ENCODE peak calls at places on chromosomes 12 and 14, in nine cellular contexts. H is GM13976; A is body of pancreas; K is lower lobe of right lung; L is CD8-positive, alpha-beta T cell; N is tibial artery; X is HFF-Myc; J is hepatocyte; W is IMR-90. O is an unnamed sample.

GRCh38 chr12:84730561-84731162 is 181.9 kb downstream of the SLC6A15 start:
- DNase-seq in H (no peak), A (no peak), K (no peak), L (no peak), N (no peak), X (no peak), J (no peak), W (no peak), O (no peak)

GRCh38 chr12:132481771-132482745 is 7.9 kb upstream of the FBRSL1 start:
- DNase-seq in H (no peak), A (no peak), K (no peak), L (no peak), N (no peak), X (no peak), J (no peak), W (no peak), O (no peak)

GRCh38 chr12:59079029-59079428 is 158.7 kb upstream of the LRIG3 start:
- DNase-seq in H (no peak), A (no peak), K (no peak), L (no peak), N (no peak), X (no peak), J (no peak), W (no peak), O (no peak)

GRCh38 chr14:30227436-30227835 is 299.8 kb upstream of the PRKD1 start:
- DNase-seq in H (no peak), A (no peak), K (no peak), L (no peak), N (no peak), X (no peak), J (no peak), W (peak; percentile 55), O (no peak)

GRCh38 chr14:77086017-77086727 is 11.9 kb upstream of the CIPC start:
- DNase-seq in H (peak; percentile 54), A (no peak), K (no peak), L (no peak), N (no peak), X (no peak), J (peak; percentile 71), W (peak; percentile 54), O (no peak)

GRCh38 chr12:23795494-23795893 is 154.0 kb downstream of the SOX5 start:
- DNase-seq in H (no peak), A (no peak), K (no peak), L (no peak), N (no peak), X (no peak), J (no peak), W (no peak), O (no peak)

GRCh38 chr12:56151672-56152131 is 685 bp upstream of the MYL6B start:
- DNase-seq in H (peak; percentile 63), A (peak; percentile 74), K (peak; percentile 77), L (peak; percentile 67), N (no peak), X (no peak), J (peak; percentile 82), W (no peak), O (no peak)

GRCh38 chr12:63521706-63522105 is 146.6 kb downstream of the DPY19L2 start:
- DNase-seq in H (no peak), A (no peak), K (no peak), L (no peak), N (no peak), X (no peak), J (no peak), W (no peak), O (no peak)

GRCh38 chr14:95290769-95291440 is 28.8 kb downstream of the CLMN start:
- DNase-seq in H (peak; percentile 61), A (peak; percentile 95), K (peak; percentile 61), L (no peak), N (no peak), X (no peak), J (peak; percentile 42), W (no peak), O (no peak)

GRCh38 chr12:28998662-28999120 is 150.4 kb upstream of the FAR2 start:
- DNase-seq in H (peak; percentile 9), A (no peak), K (no peak), L (no peak), N (no peak), X (peak; percentile 7), J (peak; percentile 36), W (peak; percentile 56), O (no peak)

DNA sequence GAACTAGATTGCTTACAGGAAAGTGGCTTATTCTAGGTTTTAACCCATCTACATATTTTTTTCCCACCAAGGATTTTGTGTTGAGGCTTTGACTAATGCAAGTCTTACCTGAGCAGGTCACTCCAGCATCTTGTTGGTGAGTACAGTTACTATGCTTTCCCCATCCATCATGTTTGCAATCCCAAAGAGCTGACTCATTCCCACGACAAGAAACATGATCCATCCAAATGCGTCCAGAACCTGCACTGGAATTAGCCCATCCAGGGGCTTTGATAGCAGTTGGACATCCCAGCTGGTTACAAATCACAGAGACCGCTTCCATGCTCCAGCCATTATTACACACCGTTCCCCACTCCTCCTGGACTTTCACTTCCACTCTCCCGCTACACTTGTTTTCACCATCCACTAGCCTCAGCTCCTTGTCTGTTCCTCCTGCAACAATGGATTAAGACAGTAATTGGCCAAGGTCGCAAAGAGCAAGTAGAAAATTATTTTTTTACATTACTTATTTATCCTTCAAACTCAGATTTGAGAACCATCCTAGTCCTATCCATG is 2.5 kb downstream of the CD163 start:
- DNase-seq in H (no peak), A (peak; percentile 24), K (no peak), L (no peak), N (no peak), X (peak; percentile 25), J (no peak), W (peak; percentile 4), O (no peak)
- TF ChIP-seq CTCF in H (no peak), A (no peak), K (no peak), L (no peak), N (no peak), X (no peak), J (no peak), W (no peak), O (no peak)

GRCh38 chr14:20522332-20522731 is 17.0 kb downstream of the RNASE10 start:
- DNase-seq in H (no peak), A (no peak), K (no peak), L (no peak), N (no peak), X (no peak), J (no peak), W (no peak), O (no peak)
- TF ChIP-seq CTCF in H (no peak), A (no peak), K (no peak), L (no peak), N (no peak), X (no peak), J (no peak), W (no peak), O (no peak)

DNA sequence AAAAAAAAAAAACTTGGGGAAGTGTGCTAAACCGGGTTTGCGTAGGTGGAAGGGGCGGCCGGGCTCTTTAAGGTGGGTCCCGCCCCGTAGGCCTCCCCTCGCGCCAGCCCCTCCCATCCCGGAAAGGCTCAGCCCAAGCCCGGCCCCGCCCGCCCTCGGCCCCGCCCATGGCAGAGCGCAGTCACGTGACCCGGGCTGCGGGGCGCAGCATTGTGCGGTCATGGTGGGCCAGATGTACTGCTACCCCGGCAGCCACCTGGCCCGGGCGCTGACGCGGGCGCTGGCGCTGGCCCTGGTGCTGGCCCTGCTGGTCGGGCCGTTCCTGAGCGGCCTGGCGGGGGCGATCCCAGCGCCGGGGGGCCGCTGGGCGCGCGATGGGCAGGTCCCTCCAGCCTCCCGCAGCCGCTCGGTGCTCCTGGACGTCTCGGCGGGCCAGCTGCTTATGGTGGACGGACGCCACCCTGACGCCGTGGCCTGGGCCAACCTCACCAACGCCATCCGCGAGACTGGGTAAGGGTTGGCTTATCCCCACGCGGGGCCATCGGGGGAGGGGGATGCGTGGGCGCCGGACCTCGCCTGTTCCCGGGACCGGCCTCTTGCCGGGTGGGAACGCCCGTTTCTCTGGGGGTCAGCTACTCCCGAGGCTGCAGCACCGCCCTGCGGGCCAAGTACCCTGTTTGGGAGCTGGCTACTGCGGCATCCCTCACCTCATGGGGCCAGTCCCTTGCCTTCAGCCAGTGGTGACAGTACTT is at the start of gene PLBD2:
- DNase-seq in H (peak; percentile 100), A (peak; percentile 98), K (peak; percentile 97), L (peak; percentile 94), N (peak; percentile 93), X (peak; percentile 73), J (peak; percentile 98), W (peak; percentile 89), O (peak; percentile 83)
- TF ChIP-seq CTCF in H (no peak), A (no peak), K (no peak), L (no peak), N (no peak), X (no peak), J (no peak), W (no peak), O (no peak)

GRCh38 chr12:120738252-120739030 is 12.8 kb downstream of the ACADS start:
- DNase-seq in H (peak; percentile 17), A (no peak), K (no peak), L (no peak), N (no peak), X (no peak), J (no peak), W (no peak), O (no peak)

GRCh38 chr12:120739031-120739762 is 13.6 kb downstream of the ACADS start:
- DNase-seq in H (peak; percentile 24), A (no peak), K (no peak), L (no peak), N (no peak), X (no peak), J (no peak), W (no peak), O (no peak)

GRCh38 chr12:120739821-120740613 is 14.4 kb downstream of the ACADS start:
- DNase-seq in H (peak; percentile 30), A (no peak), K (no peak), L (no peak), N (no peak), X (no peak), J (no peak), W (no peak), O (no peak)

GRCh38 chr12:120736404-120737331 is 11.0 kb downstream of the ACADS start:
- DNase-seq in H (peak; percentile 24), A (no peak), K (no peak), L (no peak), N (no peak), X (no peak), J (no peak), W (no peak), O (no peak)

DNA sequence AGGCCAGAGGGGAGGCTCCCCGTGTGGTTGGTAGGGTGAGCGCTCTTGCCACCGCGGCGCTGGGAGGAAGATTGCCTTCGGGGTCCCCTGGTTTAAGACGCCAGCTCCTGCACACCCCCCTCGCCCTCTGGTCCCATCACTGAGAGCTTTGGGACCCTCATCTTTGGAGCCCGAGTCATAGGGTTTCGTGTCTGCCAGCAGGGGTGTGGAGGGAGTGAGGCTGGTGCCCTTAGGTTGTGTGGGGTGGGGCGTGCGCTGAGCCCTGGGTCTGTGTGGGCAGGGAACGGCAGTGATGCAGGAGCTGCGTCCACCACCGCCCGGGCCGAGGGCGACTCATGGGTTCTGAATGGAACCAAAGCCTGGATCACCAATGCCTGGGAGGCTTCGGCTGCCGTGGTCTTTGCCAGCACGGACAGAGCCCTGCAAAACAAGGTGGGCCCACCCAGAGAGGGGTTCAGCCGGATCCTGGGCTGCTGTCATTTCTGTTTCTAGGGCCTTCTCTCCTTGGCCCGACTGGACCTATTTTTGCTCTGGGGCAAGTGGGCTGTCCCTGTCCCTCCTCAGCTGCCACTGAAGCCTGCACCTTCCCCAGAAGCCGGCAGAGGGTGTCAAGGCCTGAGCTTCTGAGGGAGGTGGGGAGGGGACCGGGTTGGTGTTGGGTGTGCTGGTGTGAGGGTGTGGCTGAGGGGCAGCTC is 12.1 kb downstream of the ACADS start:
- DNase-seq in H (peak; percentile 33), A (no peak), K (no peak), L (no peak), N (no peak), X (no peak), J (no peak), W (no peak), O (no peak)
- TF ChIP-seq CTCF in H (no peak), A (no peak), K (no peak), L (no peak), N (no peak), X (peak; percentile 35), J (peak; percentile 11), W (peak; percentile 24), O (peak; percentile 31)

O was measured in neural crest cell.